ENCODE peak calls at places on chromosome 1, in ten cellular contexts. One of them, this sample, is unnamed.
A peak's percentile ranks its signal among the peaks of the same experiment; 100 is the strongest.

GRCh38 chr1:58732087-58732486 is 32.2 kb upstream of the MYSM1 start:
- DNase-seq in left ventricle myocardium inferior: no peak
- DNase-seq in brain microvascular endothelial cell: no peak
- DNase-seq in SJSA1: no peak
- DNase-seq in tibial artery: no peak
- DNase-seq in substantia nigra: no peak
- DNase-seq in lung: no peak
- DNase-seq in sigmoid colon: no peak
- DNase-seq in CD8-positive, alpha-beta T cell: no peak
- DNase-seq in tibial nerve: no peak
- DNase-seq in this sample: no peak

GRCh38 chr1:1173793-1174415 is at the start of gene TTLL10:
- DNase-seq in left ventricle myocardium inferior: peak; percentile 13
- DNase-seq in brain microvascular endothelial cell: no peak
- DNase-seq in SJSA1: no peak
- DNase-seq in tibial artery: no peak
- DNase-seq in substantia nigra: no peak
- DNase-seq in lung: no peak
- DNase-seq in sigmoid colon: no peak
- DNase-seq in CD8-positive, alpha-beta T cell: peak; percentile 61
- DNase-seq in tibial nerve: no peak
- DNase-seq in this sample: no peak

GRCh38 chr1:206029484-206029883 is 5.8 kb upstream of the CTSE start:
- DNase-seq in left ventricle myocardium inferior: peak; percentile 32
- DNase-seq in brain microvascular endothelial cell: peak; percentile 24
- DNase-seq in SJSA1: peak; percentile 23
- DNase-seq in tibial artery: peak; percentile 44
- DNase-seq in substantia nigra: no peak
- DNase-seq in lung: peak; percentile 75
- DNase-seq in sigmoid colon: peak; percentile 73
- DNase-seq in CD8-positive, alpha-beta T cell: no peak
- DNase-seq in tibial nerve: peak; percentile 21
- DNase-seq in this sample: no peak

GRCh38 chr1:83641828-83642443 is 357.0 kb downstream of the TTLL7 start:
- DNase-seq in left ventricle myocardium inferior: peak; percentile 24
- DNase-seq in brain microvascular endothelial cell: no peak
- DNase-seq in SJSA1: no peak
- DNase-seq in tibial artery: no peak
- DNase-seq in substantia nigra: no peak
- DNase-seq in lung: no peak
- DNase-seq in sigmoid colon: peak; percentile 65
- DNase-seq in CD8-positive, alpha-beta T cell: no peak
- DNase-seq in tibial nerve: no peak
- DNase-seq in this sample: no peak

GRCh38 chr1:102886638-102887037 is 221.7 kb downstream of the COL11A1 start:
- DNase-seq in left ventricle myocardium inferior: no peak
- DNase-seq in brain microvascular endothelial cell: no peak
- DNase-seq in SJSA1: no peak
- DNase-seq in tibial artery: no peak
- DNase-seq in substantia nigra: no peak
- DNase-seq in lung: no peak
- DNase-seq in sigmoid colon: no peak
- DNase-seq in CD8-positive, alpha-beta T cell: no peak
- DNase-seq in tibial nerve: no peak
- DNase-seq in this sample: no peak

GRCh38 chr1:5758859-5759578 is 233.2 kb downstream of the NPHP4 start:
- DNase-seq in left ventricle myocardium inferior: no peak
- DNase-seq in brain microvascular endothelial cell: no peak
- DNase-seq in SJSA1: no peak
- DNase-seq in tibial artery: no peak
- DNase-seq in substantia nigra: no peak
- DNase-seq in lung: no peak
- DNase-seq in sigmoid colon: no peak
- DNase-seq in CD8-positive, alpha-beta T cell: no peak
- DNase-seq in tibial nerve: no peak
- DNase-seq in this sample: no peak

GRCh38 chr1:38431669-38432376 is 385.2 kb upstream of the POU3F1 start:
- DNase-seq in left ventricle myocardium inferior: no peak
- DNase-seq in brain microvascular endothelial cell: no peak
- DNase-seq in SJSA1: no peak
- DNase-seq in tibial artery: no peak
- DNase-seq in substantia nigra: no peak
- DNase-seq in lung: no peak
- DNase-seq in sigmoid colon: no peak
- DNase-seq in CD8-positive, alpha-beta T cell: no peak
- DNase-seq in tibial nerve: no peak
- DNase-seq in this sample: no peak

GRCh38 chr1:18642278-18643095 is 11.8 kb downstream of the PAX7 start:
- DNase-seq in left ventricle myocardium inferior: no peak
- DNase-seq in brain microvascular endothelial cell: no peak
- DNase-seq in SJSA1: no peak
- DNase-seq in tibial artery: no peak
- DNase-seq in substantia nigra: no peak
- DNase-seq in lung: no peak
- DNase-seq in sigmoid colon: no peak
- DNase-seq in CD8-positive, alpha-beta T cell: no peak
- DNase-seq in tibial nerve: no peak
- DNase-seq in this sample: no peak

GRCh38 chr1:41020109-41020576 is 1.4 kb downstream of the SLFNL1 start:
- DNase-seq in left ventricle myocardium inferior: no peak
- DNase-seq in brain microvascular endothelial cell: no peak
- DNase-seq in SJSA1: no peak
- DNase-seq in tibial artery: no peak
- DNase-seq in substantia nigra: no peak
- DNase-seq in lung: peak; percentile 89
- DNase-seq in sigmoid colon: no peak
- DNase-seq in CD8-positive, alpha-beta T cell: no peak
- DNase-seq in tibial nerve: no peak
- DNase-seq in this sample: no peak

GRCh38 chr1:41022424-41022823 is 899 bp upstream of the SLFNL1 start:
- DNase-seq in left ventricle myocardium inferior: no peak
- DNase-seq in brain microvascular endothelial cell: no peak
- DNase-seq in SJSA1: no peak
- DNase-seq in tibial artery: no peak
- DNase-seq in substantia nigra: no peak
- DNase-seq in lung: no peak
- DNase-seq in sigmoid colon: no peak
- DNase-seq in CD8-positive, alpha-beta T cell: no peak
- DNase-seq in tibial nerve: no peak
- DNase-seq in this sample: no peak

GRCh38 chr1:41020654-41021053 is 871 bp downstream of the SLFNL1 start:
- DNase-seq in left ventricle myocardium inferior: no peak
- DNase-seq in brain microvascular endothelial cell: no peak
- DNase-seq in SJSA1: no peak
- DNase-seq in tibial artery: no peak
- DNase-seq in substantia nigra: no peak
- DNase-seq in lung: peak; percentile 61
- DNase-seq in sigmoid colon: no peak
- DNase-seq in CD8-positive, alpha-beta T cell: no peak
- DNase-seq in tibial nerve: no peak
- DNase-seq in this sample: no peak

GRCh38 chr1:41023279-41023990 is 1.9 kb upstream of the SLFNL1 start:
- DNase-seq in left ventricle myocardium inferior: no peak
- DNase-seq in brain microvascular endothelial cell: no peak
- DNase-seq in SJSA1: no peak
- DNase-seq in tibial artery: no peak
- DNase-seq in substantia nigra: no peak
- DNase-seq in lung: no peak
- DNase-seq in sigmoid colon: no peak
- DNase-seq in CD8-positive, alpha-beta T cell: no peak
- DNase-seq in tibial nerve: no peak
- DNase-seq in this sample: no peak

DNA sequence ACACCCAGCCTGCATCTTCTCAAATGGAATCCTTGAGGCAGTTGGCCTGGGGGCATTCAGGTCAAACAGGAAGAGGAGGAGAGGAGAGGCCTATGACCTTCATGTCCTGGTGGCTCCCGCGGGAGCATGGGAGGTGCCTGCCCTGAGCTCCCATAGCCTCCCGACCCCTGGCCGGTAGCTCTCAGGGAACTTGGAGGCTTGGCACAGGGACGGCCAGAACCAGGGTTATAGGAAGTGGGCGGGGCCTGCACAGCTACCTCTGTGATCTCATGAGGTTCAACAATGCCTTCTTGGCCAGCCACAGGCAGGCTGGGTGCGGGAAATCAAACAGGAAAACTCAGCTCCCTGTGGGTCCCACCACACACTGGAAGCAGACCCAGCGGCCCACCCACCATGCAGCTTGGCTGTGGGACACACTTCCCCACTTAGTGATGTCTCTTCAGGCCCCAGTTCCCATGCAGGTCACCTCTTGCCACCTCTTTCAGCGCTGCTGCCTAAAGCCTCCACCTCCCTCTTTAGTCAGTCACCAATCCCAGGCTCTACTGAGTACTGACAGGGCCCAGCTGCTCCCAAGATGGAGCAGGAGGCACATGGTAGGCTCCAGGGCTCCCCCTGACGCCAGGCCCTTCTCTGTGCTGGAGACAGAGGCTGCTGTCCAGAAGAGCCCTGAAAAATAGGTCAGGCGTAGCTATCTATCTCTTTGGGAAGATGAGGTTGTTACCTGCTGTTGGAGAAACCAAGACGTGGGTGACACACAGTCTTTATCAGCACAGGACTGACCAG is at the start of gene SLFNL1:
- DNase-seq in left ventricle myocardium inferior: peak; percentile 40
- DNase-seq in brain microvascular endothelial cell: no peak
- DNase-seq in SJSA1: no peak
- DNase-seq in tibial artery: no peak
- DNase-seq in substantia nigra: no peak
- DNase-seq in lung: no peak
- DNase-seq in sigmoid colon: no peak
- DNase-seq in CD8-positive, alpha-beta T cell: no peak
- DNase-seq in tibial nerve: no peak
- DNase-seq in this sample: no peak
- H3K27ac ChIP-seq in left ventricle myocardium inferior: peak within 1 kb of the TSS; percentile 56
- H3K27ac ChIP-seq in brain microvascular endothelial cell: no peak within 1 kb of the TSS
- H3K27ac ChIP-seq in SJSA1: no peak within 1 kb of the TSS
- H3K27ac ChIP-seq in tibial artery: no peak within 1 kb of the TSS
- H3K27ac ChIP-seq in substantia nigra: no peak within 1 kb of the TSS
- H3K27ac ChIP-seq in lung: no peak within 1 kb of the TSS
- H3K27ac ChIP-seq in sigmoid colon: no peak within 1 kb of the TSS
- H3K27ac ChIP-seq in CD8-positive, alpha-beta T cell: no peak within 1 kb of the TSS
- H3K27ac ChIP-seq in tibial nerve: no peak within 1 kb of the TSS
- H3K27ac ChIP-seq in this sample: peak within 1 kb of the TSS; percentile 40

GRCh38 chr1:167135281-167135840 is 41.5 kb downstream of the STYXL2 start:
- DNase-seq in left ventricle myocardium inferior: no peak
- DNase-seq in brain microvascular endothelial cell: no peak
- DNase-seq in SJSA1: no peak
- DNase-seq in tibial artery: no peak
- DNase-seq in substantia nigra: no peak
- DNase-seq in lung: no peak
- DNase-seq in sigmoid colon: no peak
- DNase-seq in CD8-positive, alpha-beta T cell: no peak
- DNase-seq in tibial nerve: no peak
- DNase-seq in this sample: no peak
- H3K27ac ChIP-seq in left ventricle myocardium inferior: no peak overlapping the region
- H3K27ac ChIP-seq in brain microvascular endothelial cell: no peak overlapping the region
- H3K27ac ChIP-seq in SJSA1: no peak overlapping the region
- H3K27ac ChIP-seq in tibial artery: peak overlapping the region; percentile 75
- H3K27ac ChIP-seq in substantia nigra: no peak overlapping the region
- H3K27ac ChIP-seq in lung: no peak overlapping the region
- H3K27ac ChIP-seq in sigmoid colon: no peak overlapping the region
- H3K27ac ChIP-seq in CD8-positive, alpha-beta T cell: no peak overlapping the region
- H3K27ac ChIP-seq in tibial nerve: no peak overlapping the region
- H3K27ac ChIP-seq in this sample: no peak overlapping the region

GRCh38 chr1:245091818-245092637 is 62.8 kb upstream of the KIF26B start:
- DNase-seq in left ventricle myocardium inferior: no peak
- DNase-seq in brain microvascular endothelial cell: peak; percentile 99
- DNase-seq in SJSA1: peak; percentile 94
- DNase-seq in tibial artery: no peak
- DNase-seq in substantia nigra: no peak
- DNase-seq in lung: peak; percentile 48
- DNase-seq in sigmoid colon: peak; percentile 70
- DNase-seq in CD8-positive, alpha-beta T cell: no peak
- DNase-seq in tibial nerve: no peak
- DNase-seq in this sample: no peak

GRCh38 chr1:245094092-245094491 is 60.7 kb upstream of the KIF26B start:
- DNase-seq in left ventricle myocardium inferior: no peak
- DNase-seq in brain microvascular endothelial cell: no peak
- DNase-seq in SJSA1: no peak
- DNase-seq in tibial artery: no peak
- DNase-seq in substantia nigra: no peak
- DNase-seq in lung: no peak
- DNase-seq in sigmoid colon: no peak
- DNase-seq in CD8-positive, alpha-beta T cell: no peak
- DNase-seq in tibial nerve: no peak
- DNase-seq in this sample: no peak

GRCh38 chr1:245092638-245092976 is 62.2 kb upstream of the KIF26B start:
- DNase-seq in left ventricle myocardium inferior: no peak
- DNase-seq in brain microvascular endothelial cell: no peak
- DNase-seq in SJSA1: no peak
- DNase-seq in tibial artery: no peak
- DNase-seq in substantia nigra: no peak
- DNase-seq in lung: no peak
- DNase-seq in sigmoid colon: no peak
- DNase-seq in CD8-positive, alpha-beta T cell: no peak
- DNase-seq in tibial nerve: no peak
- DNase-seq in this sample: no peak

GRCh38 chr1:245090491-245091090 is 64.2 kb upstream of the KIF26B start:
- DNase-seq in left ventricle myocardium inferior: no peak
- DNase-seq in brain microvascular endothelial cell: no peak
- DNase-seq in SJSA1: no peak
- DNase-seq in tibial artery: no peak
- DNase-seq in substantia nigra: no peak
- DNase-seq in lung: no peak
- DNase-seq in sigmoid colon: no peak
- DNase-seq in CD8-positive, alpha-beta T cell: no peak
- DNase-seq in tibial nerve: no peak
- DNase-seq in this sample: no peak

DNA sequence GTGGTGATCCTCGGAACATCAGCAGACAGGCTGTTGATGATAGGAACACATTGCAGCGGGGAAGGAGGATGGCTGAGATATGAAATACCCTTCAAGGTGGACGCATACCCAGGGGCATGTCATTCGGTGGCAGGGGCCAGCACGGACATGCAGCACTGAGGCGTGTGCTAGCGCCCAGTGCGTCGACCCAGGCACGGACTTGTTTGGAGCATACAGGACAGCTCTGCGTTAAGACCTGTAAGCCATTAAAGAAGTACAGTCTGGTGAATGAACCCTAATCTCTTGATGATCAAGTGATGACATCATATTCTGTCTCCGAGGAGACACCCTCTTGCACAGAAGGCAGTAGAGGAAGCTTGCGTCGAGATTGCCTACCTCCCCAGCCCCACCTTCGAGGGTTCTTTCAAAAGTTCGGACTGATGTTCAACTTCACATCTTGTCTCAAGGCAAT is 63.6 kb upstream of the KIF26B start:
- DNase-seq in left ventricle myocardium inferior: no peak
- DNase-seq in brain microvascular endothelial cell: peak; percentile 27
- DNase-seq in SJSA1: no peak
- DNase-seq in tibial artery: no peak
- DNase-seq in substantia nigra: no peak
- DNase-seq in lung: no peak
- DNase-seq in sigmoid colon: no peak
- DNase-seq in CD8-positive, alpha-beta T cell: no peak
- DNase-seq in tibial nerve: no peak
- DNase-seq in this sample: no peak
- H3K27ac ChIP-seq in left ventricle myocardium inferior: no peak overlapping the region
- H3K27ac ChIP-seq in brain microvascular endothelial cell: peak overlapping the region; percentile 95
- H3K27ac ChIP-seq in SJSA1: peak overlapping the region; percentile 94
- H3K27ac ChIP-seq in tibial artery: no peak overlapping the region
- H3K27ac ChIP-seq in substantia nigra: no peak overlapping the region
- H3K27ac ChIP-seq in lung: no peak overlapping the region
- H3K27ac ChIP-seq in sigmoid colon: no peak overlapping the region
- H3K27ac ChIP-seq in CD8-positive, alpha-beta T cell: no peak overlapping the region
- H3K27ac ChIP-seq in tibial nerve: no peak overlapping the region
- H3K27ac ChIP-seq in this sample: no peak overlapping the region

DNA sequence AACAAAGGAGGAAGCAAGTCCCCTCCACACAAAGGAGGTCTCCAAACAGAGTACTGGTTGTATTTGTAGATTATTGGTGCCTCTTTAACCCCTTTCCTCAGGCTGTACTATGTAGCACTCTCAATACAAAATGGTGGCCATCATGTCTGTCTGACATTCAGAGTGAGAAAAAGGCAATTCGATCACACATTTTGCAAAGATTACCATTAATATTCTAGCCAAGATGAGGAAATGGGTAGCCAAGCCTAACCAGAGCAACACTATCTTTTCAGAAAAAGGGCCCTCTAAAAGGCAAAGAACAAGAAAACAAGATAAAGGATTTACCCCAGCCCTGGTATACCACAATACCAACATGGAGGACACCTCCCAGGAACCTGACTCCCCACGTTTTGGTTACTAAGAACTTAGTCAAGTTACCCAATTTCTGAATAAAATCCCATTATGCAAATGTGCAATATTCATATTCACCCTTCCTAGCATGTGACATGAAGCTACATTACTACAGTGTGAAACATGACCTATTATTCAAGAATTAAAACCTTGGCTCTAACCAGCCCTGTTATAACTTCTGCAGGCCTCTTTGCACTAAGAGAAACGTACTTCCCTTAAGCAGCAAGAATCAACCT is 2.2 kb downstream of the KDM5B start:
- DNase-seq in left ventricle myocardium inferior: no peak
- DNase-seq in brain microvascular endothelial cell: no peak
- DNase-seq in SJSA1: no peak
- DNase-seq in tibial artery: no peak
- DNase-seq in substantia nigra: no peak
- DNase-seq in lung: no peak
- DNase-seq in sigmoid colon: no peak
- DNase-seq in CD8-positive, alpha-beta T cell: no peak
- DNase-seq in tibial nerve: no peak
- DNase-seq in this sample: no peak
- H3K27ac ChIP-seq in left ventricle myocardium inferior: peak overlapping the region; percentile 81
- H3K27ac ChIP-seq in brain microvascular endothelial cell: no peak overlapping the region
- H3K27ac ChIP-seq in SJSA1: peak overlapping the region; percentile 72
- H3K27ac ChIP-seq in tibial artery: peak overlapping the region; percentile 82
- H3K27ac ChIP-seq in substantia nigra: no peak overlapping the region
- H3K27ac ChIP-seq in lung: no peak overlapping the region
- H3K27ac ChIP-seq in sigmoid colon: peak overlapping the region; percentile 91
- H3K27ac ChIP-seq in CD8-positive, alpha-beta T cell: no peak overlapping the region
- H3K27ac ChIP-seq in tibial nerve: peak overlapping the region; percentile 91
- H3K27ac ChIP-seq in this sample: peak overlapping the region; percentile 92

This sample was measured in coronary artery.